ENCODE peak calls at places on chromosome 18, in ten cellular contexts. O, A, E, M, K, L, C, B, G and R are unnamed samples.

GRCh38 chr18:58512161-58512581 is 116.7 kb downstream of the ALPK2 start:
- DNase-seq in B (no peak), O (peak; percentile 31), L (no peak), K (no peak), E (no peak), C (no peak), M (no peak), A (no peak), G (no peak), R (no peak)

GRCh38 chr18:49664086-49664890 is 102.4 kb downstream of the LIPG start:
- DNase-seq in B (no peak), L (no peak), E (no peak), M (no peak), K (no peak), G (no peak), O (no peak), A (no peak), C (no peak), R (no peak)

GRCh38 chr18:9380571-9381390 is 46.2 kb downstream of the TWSG1 start:
- DNase-seq in B (no peak), C (no peak), G (no peak), A (no peak), O (no peak), K (no peak), L (no peak), M (peak; percentile 49), E (no peak), R (peak; percentile 80)

GRCh38 chr18:67486534-67486933 is 30.0 kb downstream of the DSEL start:
- DNase-seq in O (no peak), E (no peak), B (no peak), M (no peak), L (no peak), A (no peak), K (no peak), G (no peak), C (no peak), R (no peak)

GRCh38 chr18:48992791-48993555 is 42.2 kb upstream of the SMAD7 start:
- DNase-seq in C (no peak), E (no peak), A (peak; percentile 95), K (no peak), M (no peak), L (no peak), O (no peak), G (no peak), B (no peak), R (no peak)

GRCh38 chr18:68797901-68798300 is at the start of gene CCDC102B:
- DNase-seq in L (no peak), G (no peak), O (no peak), E (no peak), K (no peak), M (no peak), C (no peak), B (no peak), A (no peak), R (no peak)

GRCh38 chr18:78496095-78496494 is 483.5 kb upstream of the SALL3 start:
- DNase-seq in M (peak; percentile 11), O (no peak), L (no peak), E (no peak), A (no peak), C (no peak), K (no peak), G (no peak), B (no peak), R (no peak)

GRCh38 chr18:77366067-77366724 is 116.5 kb downstream of the GALR1 start:
- DNase-seq in G (no peak), C (no peak), B (no peak), M (no peak), E (no peak), A (no peak), O (no peak), K (no peak), L (no peak), R (no peak)

GRCh38 chr18:48605408-48605845 is 66.6 kb downstream of the CTIF start:
- DNase-seq in M (no peak), A (peak; percentile 93), B (no peak), O (no peak), L (no peak), C (no peak), E (no peak), K (peak; percentile 32), G (no peak), R (peak; percentile 15)

GRCh38 chr18:24063121-24063731 is 48.7 kb downstream of the TTC39C start:
- DNase-seq in E (no peak), G (no peak), B (no peak), O (no peak), M (no peak), L (no peak), K (no peak), C (no peak), A (no peak), R (no peak)